ENCODE peak calls at places on chromosomes 1 and 21, in eight cellular contexts. One of them, this sample, is unnamed.

GRCh38 chr21:45417951-45418300 is 13.0 kb downstream of the COL18A1 start:
- DNase-seq in LHCN-M2: no peak
- DNase-seq in IMR-90: no peak
- DNase-seq in ACHN: no peak
- DNase-seq in A172: no peak
- DNase-seq in NCI-H1417: no peak
- DNase-seq in choroid plexus epithelial cell: no peak
- DNase-seq in NCI-H526: no peak
- DNase-seq in this sample: no peak

GRCh38 chr1:48619529-48619928 is 147.5 kb upstream of the SPATA6 start:
- DNase-seq in LHCN-M2: peak
- DNase-seq in IMR-90: peak
- DNase-seq in ACHN: no peak
- DNase-seq in A172: peak
- DNase-seq in NCI-H1417: peak
- DNase-seq in choroid plexus epithelial cell: no peak
- DNase-seq in NCI-H526: no peak
- DNase-seq in this sample: no peak

GRCh38 chr1:145892486-145893087 is 6.9 kb upstream of the ANKRD35 start:
- DNase-seq in LHCN-M2: peak
- DNase-seq in IMR-90: peak
- DNase-seq in ACHN: no peak
- DNase-seq in A172: peak
- DNase-seq in NCI-H1417: no peak
- DNase-seq in choroid plexus epithelial cell: peak
- DNase-seq in NCI-H526: no peak
- DNase-seq in this sample: peak

GRCh38 chr1:935751-936231 is 12.1 kb downstream of the SAMD11 start:
- DNase-seq in LHCN-M2: no peak
- DNase-seq in IMR-90: no peak
- DNase-seq in ACHN: no peak
- DNase-seq in A172: no peak
- DNase-seq in NCI-H1417: peak
- DNase-seq in choroid plexus epithelial cell: no peak
- DNase-seq in NCI-H526: no peak
- DNase-seq in this sample: no peak

GRCh38 chr1:1191734-1192133 is 14.7 kb downstream of the TNFRSF18 start:
- DNase-seq in LHCN-M2: no peak
- DNase-seq in IMR-90: no peak
- DNase-seq in ACHN: no peak
- DNase-seq in A172: no peak
- DNase-seq in NCI-H1417: no peak
- DNase-seq in choroid plexus epithelial cell: no peak
- DNase-seq in NCI-H526: no peak
- DNase-seq in this sample: no peak

GRCh38 chr1:27555700-27556424 is 48.1 kb downstream of the AHDC1 start:
- DNase-seq in LHCN-M2: no peak
- DNase-seq in IMR-90: no peak
- DNase-seq in ACHN: no peak
- DNase-seq in A172: no peak
- DNase-seq in NCI-H1417: no peak
- DNase-seq in choroid plexus epithelial cell: peak
- DNase-seq in NCI-H526: no peak
- DNase-seq in this sample: peak

GRCh38 chr1:246733706-246734105 is 9.5 kb downstream of the SCCPDH start:
- DNase-seq in LHCN-M2: no peak
- DNase-seq in IMR-90: no peak
- DNase-seq in ACHN: no peak
- DNase-seq in A172: no peak
- DNase-seq in NCI-H1417: no peak
- DNase-seq in choroid plexus epithelial cell: peak
- DNase-seq in NCI-H526: no peak
- DNase-seq in this sample: no peak

GRCh38 chr1:207134550-207134949 is 30.5 kb downstream of the C4BPA start:
- DNase-seq in LHCN-M2: no peak
- DNase-seq in IMR-90: no peak
- DNase-seq in ACHN: no peak
- DNase-seq in A172: no peak
- DNase-seq in NCI-H1417: no peak
- DNase-seq in choroid plexus epithelial cell: no peak
- DNase-seq in NCI-H526: no peak
- DNase-seq in this sample: no peak

GRCh38 chr1:174789399-174789798 is 210.3 kb upstream of the CACYBP start:
- DNase-seq in LHCN-M2: peak
- DNase-seq in IMR-90: peak
- DNase-seq in ACHN: peak
- DNase-seq in A172: peak
- DNase-seq in NCI-H1417: no peak
- DNase-seq in choroid plexus epithelial cell: peak
- DNase-seq in NCI-H526: no peak
- DNase-seq in this sample: peak

GRCh38 chr1:33346921-33347649 is 26.2 kb upstream of the A3GALT2 start:
- DNase-seq in LHCN-M2: peak
- DNase-seq in IMR-90: peak
- DNase-seq in ACHN: peak
- DNase-seq in A172: peak
- DNase-seq in NCI-H1417: peak
- DNase-seq in choroid plexus epithelial cell: peak
- DNase-seq in NCI-H526: peak
- DNase-seq in this sample: peak

GRCh38 chr1:110672753-110673108 is 2.0 kb downstream of the KCNA3 start:
- DNase-seq in LHCN-M2: no peak
- DNase-seq in IMR-90: no peak
- DNase-seq in ACHN: no peak
- DNase-seq in A172: no peak
- DNase-seq in NCI-H1417: no peak
- DNase-seq in choroid plexus epithelial cell: no peak
- DNase-seq in NCI-H526: no peak
- DNase-seq in this sample: no peak